ENCODE peak calls at places on chromosomes 12 and 14, in ten cellular contexts. L is activated naive CD8-positive, alpha-beta T cell treated with anti-CD3 and anti-CD28 coated beads, Interleukin-2, amount 10 ng/mL, durations not matched to agents 7 days and 5 days; D is activated CD8-positive, alpha-beta T cell treated with anti-CD3 and anti-CD28 coated beads for 36 hours; C is central memory CD8-positive, alpha-beta T cell; A is HCT116; Q is left lung; F is heart right ventricle; I is aorta; Z is activated T-cell treated with anti-CD3 and anti-CD28 coated beads, Interleukin-2, amount 50 U/mL, for 4 hours; N is SK-N-SH treated with all-trans-retinoic acid at 6 μM for 48 hours. W is an unnamed sample.

GRCh38 chr12:130633771-130634170 is 82.3 kb downstream of the RIMBP2 start:
- ATAC-seq in L (no peak), D (no peak), C (no peak), A (no peak), Q (peak; percentile 33), F (no peak), I (no peak), Z (no peak), N (peak; percentile 61), W (no peak)

GRCh38 chr12:86600664-86601231 is 344.6 kb upstream of the MGAT4C start:
- ATAC-seq in L (no peak), D (no peak), C (no peak), A (no peak), Q (no peak), F (no peak), I (peak; percentile 42), Z (no peak), N (no peak), W (no peak)

GRCh38 chr12:105399428-105400081 is 69.1 kb downstream of the C12orf75 start:
- ATAC-seq in L (no peak), D (no peak), C (no peak), A (no peak), Q (no peak), F (no peak), I (no peak), Z (no peak), N (no peak), W (no peak)

GRCh38 chr12:50751921-50752721 is 11.8 kb upstream of the ATF1 start:
- ATAC-seq in L (no peak), D (no peak), C (no peak), A (no peak), Q (no peak), F (peak; percentile 89), I (no peak), Z (no peak), N (no peak), W (no peak)

GRCh38 chr14:53109028-53109687 is 44.0 kb downstream of the DDHD1 start:
- ATAC-seq in L (peak; percentile 91), D (peak; percentile 86), C (peak; percentile 87), A (no peak), Q (peak; percentile 51), F (no peak), I (peak; percentile 50), Z (peak; percentile 87), N (no peak), W (peak; percentile 79)

GRCh38 chr12:27014859-27015729 is 910 bp upstream of the TM7SF3 start:
- ATAC-seq in L (no peak), D (no peak), C (no peak), A (peak; percentile 7), Q (no peak), F (no peak), I (peak; percentile 31), Z (no peak), N (no peak), W (no peak)

GRCh38 chr14:50095895-50096294 is 20.5 kb downstream of the VCPKMT start:
- ATAC-seq in L (peak; percentile 62), D (peak; percentile 60), C (peak; percentile 84), A (no peak), Q (no peak), F (no peak), I (no peak), Z (peak; percentile 75), N (no peak), W (peak; percentile 74)

GRCh38 chr14:68495101-68495637 is 297.7 kb downstream of the ZFP36L1 start:
- ATAC-seq in L (no peak), D (no peak), C (no peak), A (no peak), Q (peak; percentile 52), F (peak; percentile 66), I (peak; percentile 32), Z (peak; percentile 41), N (peak; percentile 27), W (no peak)

GRCh38 chr12:559208-559905 is 99.6 kb downstream of the B4GALNT3 start:
- ATAC-seq in L (no peak), D (no peak), C (no peak), A (no peak), Q (no peak), F (no peak), I (no peak), Z (no peak), N (no peak), W (no peak)

GRCh38 chr12:22173154-22173553 is 127.1 kb downstream of the CMAS start:
- ATAC-seq in L (no peak), D (no peak), C (no peak), A (no peak), Q (no peak), F (no peak), I (no peak), Z (no peak), N (no peak), W (no peak)

W was measured in activated T-helper 17 cell treated with anti-CD3 and anti-CD28 coated beads, Interleukin-2, amount 50 U/mL, for 72 hours.